ENCODE peak calls at places on chromosomes 1 and 21, in four cellular contexts. Z is cardiac muscle cell, F is body of pancreas, V is heart left ventricle. G is an unnamed sample.

GRCh38 chr1:35675773-35676172 is 34.4 kb upstream of the PSMB2 start:
- DNase-seq in Z (no peak), V (no peak), F (no peak), G (no peak)

GRCh38 chr1:217417363-217417762 is 213.5 kb downstream of the GPATCH2 start:
- DNase-seq in V (no peak), Z (no peak), F (no peak), G (no peak)

GRCh38 chr1:243917863-243918565 is 68.0 kb upstream of the AKT3 start:
- DNase-seq in V (no peak), Z (peak; percentile 41), F (peak; percentile 12), G (no peak)

GRCh38 chr1:8315573-8316475 is 2.1 kb upstream of the SLC45A1 start:
- DNase-seq in F (no peak), V (no peak), Z (no peak), G (no peak)

GRCh38 chr21:24023402-24023801 is 1583.9 kb downstream of the MRPL39 start:
- DNase-seq in Z (no peak), F (no peak), V (no peak), G (no peak)

GRCh38 chr1:53678507-53678906 is 60.5 kb downstream of the GLIS1 start:
- DNase-seq in V (no peak), Z (peak; percentile 20), F (no peak), G (no peak)

GRCh38 chr1:38061883-38062328 is 15.3 kb upstream of the POU3F1 start:
- DNase-seq in V (no peak), Z (no peak), F (no peak), G (no peak)

GRCh38 chr1:13619909-13620308 is 36.3 kb downstream of the PDPN start:
- DNase-seq in F (peak; percentile 31), Z (peak; percentile 81), V (no peak), G (no peak)

GRCh38 chr1:240998024-240998423 is 359.0 kb downstream of the RGS7 start:
- DNase-seq in F (no peak), V (no peak), Z (no peak), G (no peak)

GRCh38 chr1:232437510-232437909 is 192.4 kb downstream of the SIPA1L2 start:
- DNase-seq in Z (no peak), V (no peak), F (no peak), G (no peak)

GRCh38 chr1:44485229-44485932 is 80.3 kb downstream of the RNF220 start:
- DNase-seq in Z (peak; percentile 91), F (no peak), V (peak; percentile 38), G (no peak)

GRCh38 chr1:229380514-229381160 is 37.8 kb upstream of the CCSAP start:
- DNase-seq in V (no peak), Z (no peak), F (no peak), G (no peak)

GRCh38 chr1:189899686-189900495 is 577.8 kb downstream of the BRINP3 start:
- DNase-seq in F (no peak), Z (no peak), V (no peak), G (no peak)

GRCh38 chr1:180800945-180801344 is 111.8 kb upstream of the KIAA1614 start:
- DNase-seq in Z (no peak), F (no peak), V (no peak), G (peak; percentile 9)

GRCh38 chr1:188761226-188761625 is 1716.4 kb downstream of the BRINP3 start:
- DNase-seq in V (no peak), Z (no peak), F (no peak), G (no peak)
- H3K4me1 ChIP-seq in V (no peaks in the 10 kb centered on the region), Z (no peaks in the 10 kb centered on the region), F (no peaks in the 10 kb centered on the region), G (peaks cover 5% of the 10 kb centered on the region)

DNA sequence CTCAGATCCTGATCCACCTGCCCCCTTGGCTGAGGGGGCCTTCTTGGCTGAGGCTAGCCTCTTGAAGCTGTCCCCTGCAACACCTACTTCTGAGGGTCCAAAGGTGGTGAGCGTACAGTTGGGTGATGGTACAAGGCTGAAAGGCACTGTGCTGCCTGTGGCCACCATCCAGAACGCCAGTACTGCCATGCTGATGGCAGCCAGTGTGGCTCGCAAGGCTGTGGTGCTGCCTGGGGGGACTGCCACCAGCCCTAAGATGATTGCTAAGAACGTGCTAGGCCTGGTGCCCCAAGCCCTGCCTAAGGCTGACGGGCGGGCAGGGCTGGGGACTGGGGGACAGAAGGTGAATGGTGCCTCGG is 5.2 kb downstream of the ZNF687 start:
- DNase-seq in V (no peak), F (no peak), Z (no peak), G (no peak)
- H3K36me3 ChIP-seq in V (peaks cover 72% of the 10 kb centered on the region), F (peaks cover 34% of the 10 kb centered on the region), Z (peaks cover 25% of the 10 kb centered on the region), G (peaks cover 38% of the 10 kb centered on the region)

GRCh38 chr1:176541663-176542062 is 78.7 kb downstream of the PAPPA2 start:
- DNase-seq in V (no peak), F (no peak), Z (no peak), G (no peak)

GRCh38 chr1:176543360-176544136 is 80.6 kb downstream of the PAPPA2 start:
- DNase-seq in F (no peak), V (no peak), Z (no peak), G (no peak)

GRCh38 chr1:176536588-176536987 is 73.6 kb downstream of the PAPPA2 start:
- DNase-seq in F (no peak), Z (no peak), V (no peak), G (no peak)

GRCh38 chr1:176540428-176540827 is 77.5 kb downstream of the PAPPA2 start:
- DNase-seq in F (no peak), Z (no peak), V (no peak), G (no peak)

GRCh38 chr1:176539018-176539417 is 76.0 kb downstream of the PAPPA2 start:
- DNase-seq in V (no peak), F (no peak), Z (no peak), G (no peak)
- H3K4me3 ChIP-seq in V (no peak overlapping the region), F (no peak overlapping the region), Z (no peak overlapping the region), G (no peak overlapping the region)

GRCh38 chr1:18927082-18927653 is 24.8 kb upstream of the ALDH4A1 start:
- DNase-seq in Z (no peak), V (no peak), F (no peak), G (no peak)
- H3K4me1 ChIP-seq in Z (peaks cover 24% of the 10 kb centered on the region), V (peaks cover 58% of the 10 kb centered on the region), F (peaks cover 82% of the 10 kb centered on the region), G (no peaks in the 10 kb centered on the region)

GRCh38 chr1:46558141-46558963 is 6.9 kb upstream of the KNCN start:
- DNase-seq in F (no peak), Z (no peak), V (no peak), G (no peak)

GRCh38 chr1:46556822-46557221 is 5.4 kb upstream of the KNCN start:
- DNase-seq in V (no peak), Z (peak; percentile 47), F (peak; percentile 21), G (no peak)

GRCh38 chr1:46558966-46559365 is 7.5 kb upstream of the KNCN start:
- DNase-seq in V (no peak), Z (no peak), F (no peak), G (no peak)

GRCh38 chr1:46557403-46557802 is 6.0 kb upstream of the KNCN start:
- DNase-seq in V (no peak), Z (no peak), F (no peak), G (no peak)

GRCh38 chr1:46562498-46562897 is 11.1 kb upstream of the KNCN start:
- DNase-seq in Z (no peak), F (no peak), V (no peak), G (no peak)
- H3K36me3 ChIP-seq in Z (peaks cover 6% of the 10 kb centered on the region), F (peaks cover 50% of the 10 kb centered on the region), V (peaks cover 98% of the 10 kb centered on the region), G (no peaks in the 10 kb centered on the region)

DNA sequence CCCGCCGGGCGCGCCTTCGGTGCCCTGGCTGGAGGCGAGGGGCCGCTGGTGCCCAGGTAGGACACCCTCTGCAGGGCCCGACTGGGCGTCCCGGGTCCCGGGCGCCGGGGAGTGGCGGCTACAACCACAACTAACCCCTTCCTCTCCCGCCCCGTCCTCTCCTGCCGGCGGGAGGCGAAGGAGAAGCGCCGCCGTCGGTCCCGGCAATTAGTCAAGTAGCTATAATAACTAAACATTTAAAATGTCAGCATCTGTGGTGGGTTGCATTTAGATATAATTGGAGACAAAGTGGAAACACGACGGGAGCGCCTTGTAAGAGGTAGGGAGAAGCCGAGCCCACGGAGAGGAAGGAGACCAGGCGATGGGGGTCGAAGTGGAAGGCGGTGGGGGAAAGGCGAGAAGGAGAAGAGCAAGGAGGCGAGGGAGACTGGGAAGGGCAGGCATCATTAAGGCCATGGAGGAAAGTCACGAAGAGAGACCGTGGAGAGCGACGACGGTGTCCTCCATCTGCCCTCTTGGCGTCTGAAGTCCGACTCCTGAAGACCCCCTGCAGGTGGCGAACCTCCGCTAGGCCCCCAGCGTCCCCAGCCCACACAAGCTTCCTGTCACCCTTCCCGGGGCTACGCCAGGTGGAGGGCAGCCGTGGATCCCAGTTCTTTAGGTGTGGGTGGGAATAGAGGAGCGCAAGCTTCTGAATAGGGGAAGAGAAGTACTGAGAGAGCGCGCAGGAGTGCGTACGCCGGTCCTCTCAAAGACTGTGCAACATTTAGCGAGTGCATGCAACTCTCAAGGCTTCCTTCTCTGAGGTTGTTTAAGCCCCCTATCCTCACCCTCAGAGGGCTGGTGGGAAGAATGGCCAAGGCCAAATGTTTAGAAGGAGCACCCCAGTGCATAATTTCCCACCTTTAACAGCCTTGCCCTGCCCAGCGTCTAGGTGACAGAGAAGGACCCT is 1.6 kb downstream of the CNIH3 start:
- DNase-seq in F (peak; percentile 28), Z (no peak), V (no peak), G (no peak)
- H3K4me3 ChIP-seq in F (peak overlapping the region; percentile 60), Z (peak overlapping the region; percentile 46), V (peak overlapping the region; percentile 1), G (peak overlapping the region; percentile 16)

DNA sequence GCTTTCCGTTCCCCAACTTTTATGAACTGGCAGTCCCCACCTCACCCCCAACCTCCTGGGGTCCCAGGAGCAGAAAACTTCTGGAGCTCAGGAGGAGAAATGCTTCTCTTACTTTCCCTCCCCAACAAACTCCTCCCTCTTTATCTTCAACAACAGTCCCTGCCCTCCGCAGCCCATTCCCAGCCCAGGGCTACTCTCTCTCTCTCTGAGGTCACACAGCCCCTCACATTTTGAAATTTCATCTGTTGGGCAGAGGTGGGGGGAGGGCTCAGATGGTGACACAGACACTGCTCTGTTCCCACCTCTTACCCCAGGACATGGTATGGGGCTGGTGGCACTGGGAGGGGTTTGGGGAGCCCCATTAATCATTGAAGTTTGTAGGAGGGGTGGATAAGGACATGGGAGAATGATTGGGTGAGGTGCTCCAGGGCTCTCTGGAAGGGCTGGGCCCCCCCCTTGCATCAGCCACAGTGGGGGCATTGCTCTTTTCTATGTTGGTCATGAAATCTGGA is 6.0 kb downstream of the PIK3CD start:
- DNase-seq in Z (no peak), F (no peak), V (no peak), G (no peak)
- H3K4me1 ChIP-seq in Z (peaks cover 5% of the 10 kb centered on the region), F (peaks cover under 1% of the 10 kb centered on the region), V (peaks cover 4% of the 10 kb centered on the region), G (no peaks in the 10 kb centered on the region)